ENCODE peak calls at places on chromosomes 12 and 14, in five cellular contexts. One of them, this sample, is unnamed.

GRCh38 chr14:37602605-37603453 is 7.4 kb downstream of the TTC6 start:
- DNase-seq in choroid plexus epithelial cell: no peak
- DNase-seq in NT2/D1: no peak
- DNase-seq in NB4: no peak
- DNase-seq in iPS DF 6.9: no peak
- DNase-seq in this sample: no peak

GRCh38 chr12:1611775-1612174 is 17.3 kb upstream of the WNT5B start:
- DNase-seq in choroid plexus epithelial cell: peak
- DNase-seq in NT2/D1: no peak
- DNase-seq in NB4: peak
- DNase-seq in iPS DF 6.9: no peak
- DNase-seq in this sample: peak

GRCh38 chr12:7750350-7750749 is 3.2 kb upstream of the CLEC4C start:
- DNase-seq in choroid plexus epithelial cell: no peak
- DNase-seq in NT2/D1: peak
- DNase-seq in NB4: no peak
- DNase-seq in iPS DF 6.9: no peak
- DNase-seq in this sample: no peak

GRCh38 chr14:58598028-58598850 is 39.5 kb upstream of the DACT1 start:
- DNase-seq in choroid plexus epithelial cell: no peak
- DNase-seq in NT2/D1: no peak
- DNase-seq in NB4: no peak
- DNase-seq in iPS DF 6.9: no peak
- DNase-seq in this sample: no peak

GRCh38 chr12:120453977-120454376 is 7.7 kb downstream of the GATC start:
- DNase-seq in choroid plexus epithelial cell: peak
- DNase-seq in NT2/D1: no peak
- DNase-seq in NB4: peak
- DNase-seq in iPS DF 6.9: no peak
- DNase-seq in this sample: peak

GRCh38 chr12:121060149-121061001 is 21.3 kb upstream of the OASL start:
- DNase-seq in choroid plexus epithelial cell: peak
- DNase-seq in NT2/D1: peak
- DNase-seq in NB4: peak
- DNase-seq in iPS DF 6.9: peak
- DNase-seq in this sample: peak

GRCh38 chr12:65881965-65882413 is 57.7 kb downstream of the HMGA2 start:
- DNase-seq in choroid plexus epithelial cell: peak
- DNase-seq in NT2/D1: no peak
- DNase-seq in NB4: peak
- DNase-seq in iPS DF 6.9: no peak
- DNase-seq in this sample: peak

GRCh38 chr12:108634225-108634795 is 616 bp upstream of the SELPLG start:
- DNase-seq in choroid plexus epithelial cell: no peak
- DNase-seq in NT2/D1: no peak
- DNase-seq in NB4: peak
- DNase-seq in iPS DF 6.9: no peak
- DNase-seq in this sample: no peak

GRCh38 chr14:76754586-76754985 is 6.7 kb upstream of the VASH1 start:
- DNase-seq in choroid plexus epithelial cell: no peak
- DNase-seq in NT2/D1: no peak
- DNase-seq in NB4: no peak
- DNase-seq in iPS DF 6.9: no peak
- DNase-seq in this sample: no peak

GRCh38 chr14:33249361-33249760 is 310.7 kb downstream of the NPAS3 start:
- DNase-seq in choroid plexus epithelial cell: no peak
- DNase-seq in NT2/D1: no peak
- DNase-seq in NB4: no peak
- DNase-seq in iPS DF 6.9: no peak
- DNase-seq in this sample: no peak

GRCh38 chr12:75877588-75878381 is 153.8 kb downstream of the PHLDA1 start:
- DNase-seq in choroid plexus epithelial cell: peak
- DNase-seq in NT2/D1: no peak
- DNase-seq in NB4: no peak
- DNase-seq in iPS DF 6.9: no peak
- DNase-seq in this sample: peak

GRCh38 chr12:47504775-47505446 is 200.9 kb downstream of the RPAP3 start:
- DNase-seq in choroid plexus epithelial cell: peak
- DNase-seq in NT2/D1: no peak
- DNase-seq in NB4: no peak
- DNase-seq in iPS DF 6.9: no peak
- DNase-seq in this sample: peak

GRCh38 chr14:76294876-76295275 is 81.1 kb upstream of the ESRRB start:
- DNase-seq in choroid plexus epithelial cell: no peak
- DNase-seq in NT2/D1: no peak
- DNase-seq in NB4: no peak
- DNase-seq in iPS DF 6.9: no peak
- DNase-seq in this sample: no peak

GRCh38 chr14:85813040-85813439 is 283.1 kb downstream of the FLRT2 start:
- DNase-seq in choroid plexus epithelial cell: no peak
- DNase-seq in NT2/D1: no peak
- DNase-seq in NB4: no peak
- DNase-seq in iPS DF 6.9: no peak
- DNase-seq in this sample: no peak

GRCh38 chr12:63922446-63922845 is 77.9 kb downstream of the SRGAP1 start:
- DNase-seq in choroid plexus epithelial cell: peak
- DNase-seq in NT2/D1: no peak
- DNase-seq in NB4: no peak
- DNase-seq in iPS DF 6.9: no peak
- DNase-seq in this sample: peak

GRCh38 chr12:99027491-99027890 is 382.4 kb downstream of the APAF1 start:
- DNase-seq in choroid plexus epithelial cell: no peak
- DNase-seq in NT2/D1: no peak
- DNase-seq in NB4: no peak
- DNase-seq in iPS DF 6.9: no peak
- DNase-seq in this sample: no peak

GRCh38 chr12:9049520-9050133 is 60.3 kb downstream of the KLRG1 start:
- DNase-seq in choroid plexus epithelial cell: peak
- DNase-seq in NT2/D1: peak
- DNase-seq in NB4: peak
- DNase-seq in iPS DF 6.9: no peak
- DNase-seq in this sample: peak

GRCh38 chr12:52415870-52416750 is 10.0 kb upstream of the KRT82 start:
- DNase-seq in choroid plexus epithelial cell: peak
- DNase-seq in NT2/D1: no peak
- DNase-seq in NB4: no peak
- DNase-seq in iPS DF 6.9: no peak
- DNase-seq in this sample: peak

GRCh38 chr12:64392221-64392620 is 1.7 kb upstream of the C12orf56 start:
- DNase-seq in choroid plexus epithelial cell: peak
- DNase-seq in NT2/D1: no peak
- DNase-seq in NB4: peak
- DNase-seq in iPS DF 6.9: no peak
- DNase-seq in this sample: peak

GRCh38 chr12:94157891-94158495 is 9.6 kb downstream of the PLXNC1 start:
- DNase-seq in choroid plexus epithelial cell: peak
- DNase-seq in NT2/D1: no peak
- DNase-seq in NB4: peak
- DNase-seq in iPS DF 6.9: no peak
- DNase-seq in this sample: no peak

GRCh38 chr12:130788515-130788914 is 50.5 kb downstream of the STX2 start:
- DNase-seq in choroid plexus epithelial cell: no peak
- DNase-seq in NT2/D1: no peak
- DNase-seq in NB4: no peak
- DNase-seq in iPS DF 6.9: no peak
- DNase-seq in this sample: no peak

GRCh38 chr12:11825278-11825677 is 175.8 kb downstream of the ETV6 start:
- DNase-seq in choroid plexus epithelial cell: no peak
- DNase-seq in NT2/D1: no peak
- DNase-seq in NB4: no peak
- DNase-seq in iPS DF 6.9: no peak
- DNase-seq in this sample: no peak

GRCh38 chr12:32671930-32672785 is 6.9 kb upstream of the DNM1L start:
- DNase-seq in choroid plexus epithelial cell: peak
- DNase-seq in NT2/D1: peak
- DNase-seq in NB4: peak
- DNase-seq in iPS DF 6.9: peak
- DNase-seq in this sample: peak

GRCh38 chr12:40907115-40907521 is 214.9 kb downstream of the CNTN1 start:
- DNase-seq in choroid plexus epithelial cell: peak
- DNase-seq in NT2/D1: no peak
- DNase-seq in NB4: peak
- DNase-seq in iPS DF 6.9: no peak
- DNase-seq in this sample: no peak

GRCh38 chr12:123111498-123112165 is 39.3 kb downstream of the PITPNM2 start:
- DNase-seq in choroid plexus epithelial cell: peak
- DNase-seq in NT2/D1: no peak
- DNase-seq in NB4: peak
- DNase-seq in iPS DF 6.9: no peak
- DNase-seq in this sample: no peak

GRCh38 chr14:28102814-28103213 is 663.8 kb upstream of the FOXG1 start:
- DNase-seq in choroid plexus epithelial cell: peak
- DNase-seq in NT2/D1: no peak
- DNase-seq in NB4: no peak
- DNase-seq in iPS DF 6.9: no peak
- DNase-seq in this sample: peak

GRCh38 chr12:69884386-69884785 is 59.4 kb downstream of the MYRFL start:
- DNase-seq in choroid plexus epithelial cell: no peak
- DNase-seq in NT2/D1: no peak
- DNase-seq in NB4: no peak
- DNase-seq in iPS DF 6.9: no peak
- DNase-seq in this sample: no peak

GRCh38 chr12:123384318-123384993 is 524 bp downstream of the KMT5A start:
- DNase-seq in choroid plexus epithelial cell: peak
- DNase-seq in NT2/D1: no peak
- DNase-seq in NB4: peak
- DNase-seq in iPS DF 6.9: no peak
- DNase-seq in this sample: peak

GRCh38 chr12:83763425-83763824 is 1076.7 kb downstream of the TMTC2 start:
- DNase-seq in choroid plexus epithelial cell: peak
- DNase-seq in NT2/D1: no peak
- DNase-seq in NB4: no peak
- DNase-seq in iPS DF 6.9: no peak
- DNase-seq in this sample: peak

GRCh38 chr12:130879781-130880389 is 8.0 kb downstream of the RAN start:
- DNase-seq in choroid plexus epithelial cell: no peak
- DNase-seq in NT2/D1: no peak
- DNase-seq in NB4: peak
- DNase-seq in iPS DF 6.9: no peak
- DNase-seq in this sample: no peak

GRCh38 chr14:53953002-53953827 is 3.4 kb downstream of the BMP4 start:
- DNase-seq in choroid plexus epithelial cell: peak
- DNase-seq in NT2/D1: no peak
- DNase-seq in NB4: no peak
- DNase-seq in iPS DF 6.9: no peak
- DNase-seq in this sample: peak

GRCh38 chr14:36784541-36784940 is 122.9 kb downstream of the PAX9 start:
- DNase-seq in choroid plexus epithelial cell: no peak
- DNase-seq in NT2/D1: no peak
- DNase-seq in NB4: no peak
- DNase-seq in iPS DF 6.9: no peak
- DNase-seq in this sample: no peak

GRCh38 chr12:6226002-6226700 is 26.0 kb downstream of the CD9 start:
- DNase-seq in choroid plexus epithelial cell: peak
- DNase-seq in NT2/D1: no peak
- DNase-seq in NB4: peak
- DNase-seq in iPS DF 6.9: no peak
- DNase-seq in this sample: peak
- H3K4me3 ChIP-seq in choroid plexus epithelial cell: peak
- H3K4me3 ChIP-seq in NT2/D1: no peak
- H3K4me3 ChIP-seq in NB4: no peak
- H3K4me3 ChIP-seq in iPS DF 6.9: no peak
- H3K4me3 ChIP-seq in this sample: no peak

DNA sequence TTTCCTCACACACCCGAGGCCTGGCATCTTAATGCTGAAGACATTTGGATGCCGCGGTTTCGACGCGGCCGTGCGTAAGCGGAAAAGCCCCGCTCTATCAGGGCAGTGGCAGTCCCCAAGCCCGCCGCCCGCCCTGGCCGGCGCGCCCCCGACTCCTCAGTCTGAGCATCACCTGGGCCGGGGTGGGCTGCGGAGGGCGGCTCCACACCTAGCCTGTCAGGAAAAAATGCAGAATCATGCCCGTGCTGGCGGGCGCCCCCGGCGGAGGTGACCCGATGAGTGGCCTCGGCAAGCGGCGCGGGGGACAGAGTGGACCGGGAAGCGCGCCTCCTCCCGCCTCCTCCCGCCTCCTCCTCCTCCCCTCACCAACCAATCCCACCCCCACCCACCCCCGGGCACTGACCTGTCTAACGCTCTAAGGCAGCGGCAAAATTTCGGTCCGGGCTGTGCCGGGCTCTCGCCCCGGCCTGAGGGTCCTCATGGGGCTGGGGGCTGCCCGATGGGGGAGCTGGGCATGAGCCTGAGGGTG is 568 bp downstream of the B4GALNT1 start:
- DNase-seq in choroid plexus epithelial cell: no peak
- DNase-seq in NT2/D1: no peak
- DNase-seq in NB4: no peak
- DNase-seq in iPS DF 6.9: no peak
- DNase-seq in this sample: no peak
- H3K4me3 ChIP-seq in choroid plexus epithelial cell: peak
- H3K4me3 ChIP-seq in NT2/D1: peak
- H3K4me3 ChIP-seq in NB4: no peak
- H3K4me3 ChIP-seq in iPS DF 6.9: peak
- H3K4me3 ChIP-seq in this sample: peak

DNA sequence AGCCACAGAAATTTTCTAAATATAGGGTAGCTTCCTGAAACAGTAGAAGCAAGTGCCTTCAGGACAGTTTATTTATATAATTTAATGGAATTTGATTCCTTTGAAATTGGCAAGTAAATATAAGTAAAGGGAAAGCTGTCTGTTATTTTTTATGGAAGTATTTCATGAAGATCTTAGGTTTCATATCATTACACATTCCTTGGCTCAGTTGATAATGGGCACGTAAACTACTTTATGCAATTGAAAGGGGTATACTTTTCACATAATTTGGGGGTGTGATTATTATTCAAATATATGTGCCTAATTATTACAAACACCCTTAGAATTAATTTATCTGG is 71.1 kb upstream of the RAP1B start:
- DNase-seq in choroid plexus epithelial cell: no peak
- DNase-seq in NT2/D1: no peak
- DNase-seq in NB4: no peak
- DNase-seq in iPS DF 6.9: no peak
- DNase-seq in this sample: no peak
- H3K4me3 ChIP-seq in choroid plexus epithelial cell: no peak
- H3K4me3 ChIP-seq in NT2/D1: no peak
- H3K4me3 ChIP-seq in NB4: peak
- H3K4me3 ChIP-seq in iPS DF 6.9: no peak
- H3K4me3 ChIP-seq in this sample: no peak

GRCh38 chr12:45730116-45730841 is 773 bp downstream of the ARID2 start:
- DNase-seq in choroid plexus epithelial cell: peak
- DNase-seq in NT2/D1: no peak
- DNase-seq in NB4: peak
- DNase-seq in iPS DF 6.9: no peak
- DNase-seq in this sample: peak
- H3K4me3 ChIP-seq in choroid plexus epithelial cell: peak
- H3K4me3 ChIP-seq in NT2/D1: peak
- H3K4me3 ChIP-seq in NB4: peak
- H3K4me3 ChIP-seq in iPS DF 6.9: peak
- H3K4me3 ChIP-seq in this sample: peak